ENCODE peak calls at places on chromosomes 3 and 15, in four cellular contexts. One of them, this sample, is unnamed.

GRCh38 chr3:197487911-197488391 is 67.8 kb downstream of the BDH1 start:
- DNase-seq in fibroblast of gingiva: peak; percentile 88
- DNase-seq in GM18507: no peak
- DNase-seq in astrocyte of the hippocampus: peak; percentile 98
- DNase-seq in this sample: no peak

GRCh38 chr3:152380048-152380447 is 111.3 kb downstream of the MBNL1 start:
- DNase-seq in fibroblast of gingiva: no peak
- DNase-seq in GM18507: no peak
- DNase-seq in astrocyte of the hippocampus: no peak
- DNase-seq in this sample: no peak

GRCh38 chr3:120198305-120198878 is 86.6 kb downstream of the GPR156 start:
- DNase-seq in fibroblast of gingiva: peak; percentile 16
- DNase-seq in GM18507: no peak
- DNase-seq in astrocyte of the hippocampus: peak; percentile 46
- DNase-seq in this sample: no peak

GRCh38 chr15:25695875-25696760 is 167.0 kb downstream of the ATP10A start:
- DNase-seq in fibroblast of gingiva: no peak
- DNase-seq in GM18507: no peak
- DNase-seq in astrocyte of the hippocampus: no peak
- DNase-seq in this sample: no peak

GRCh38 chr15:99212401-99212800 is 37.0 kb downstream of the TTC23 start:
- DNase-seq in fibroblast of gingiva: no peak
- DNase-seq in GM18507: no peak
- DNase-seq in astrocyte of the hippocampus: peak; percentile 52
- DNase-seq in this sample: no peak

GRCh38 chr3:120640231-120640630 is 41.8 kb downstream of the HGD start:
- DNase-seq in fibroblast of gingiva: no peak
- DNase-seq in GM18507: no peak
- DNase-seq in astrocyte of the hippocampus: no peak
- DNase-seq in this sample: no peak

GRCh38 chr3:194956697-194957396 is 271.2 kb downstream of the FAM43A start:
- DNase-seq in fibroblast of gingiva: no peak
- DNase-seq in GM18507: no peak
- DNase-seq in astrocyte of the hippocampus: no peak
- DNase-seq in this sample: no peak

GRCh38 chr3:178421069-178421468 is 115.2 kb upstream of the KCNMB2 start:
- DNase-seq in fibroblast of gingiva: no peak
- DNase-seq in GM18507: no peak
- DNase-seq in astrocyte of the hippocampus: no peak
- DNase-seq in this sample: no peak

GRCh38 chr3:31532587-31533168 is at the start of gene STT3B:
- DNase-seq in fibroblast of gingiva: peak; percentile 85
- DNase-seq in GM18507: peak; percentile 28
- DNase-seq in astrocyte of the hippocampus: no peak
- DNase-seq in this sample: no peak

GRCh38 chr3:149941186-149941585 is 29.5 kb downstream of the PFN2 start:
- DNase-seq in fibroblast of gingiva: no peak
- DNase-seq in GM18507: no peak
- DNase-seq in astrocyte of the hippocampus: no peak
- DNase-seq in this sample: no peak

GRCh38 chr3:189967254-189967865 is 153.3 kb downstream of the P3H2 start:
- DNase-seq in fibroblast of gingiva: peak; percentile 30
- DNase-seq in GM18507: peak; percentile 14
- DNase-seq in astrocyte of the hippocampus: peak; percentile 78
- DNase-seq in this sample: no peak

GRCh38 chr3:119235151-119235550 is 5.5 kb downstream of the B4GALT4 start:
- DNase-seq in fibroblast of gingiva: peak; percentile 10
- DNase-seq in GM18507: no peak
- DNase-seq in astrocyte of the hippocampus: peak; percentile 37
- DNase-seq in this sample: no peak

GRCh38 chr3:39097716-39098472 is 9.5 kb downstream of the GORASP1 start:
- DNase-seq in fibroblast of gingiva: no peak
- DNase-seq in GM18507: no peak
- DNase-seq in astrocyte of the hippocampus: no peak
- DNase-seq in this sample: no peak

GRCh38 chr15:74167891-74168331 is 5.6 kb upstream of the ISLR start:
- DNase-seq in fibroblast of gingiva: no peak
- DNase-seq in GM18507: no peak
- DNase-seq in astrocyte of the hippocampus: no peak
- DNase-seq in this sample: no peak

GRCh38 chr3:188202358-188203138 is 48.6 kb downstream of the LPP start:
- DNase-seq in fibroblast of gingiva: no peak
- DNase-seq in GM18507: no peak
- DNase-seq in astrocyte of the hippocampus: no peak
- DNase-seq in this sample: no peak

GRCh38 chr3:20136231-20136630 is 49.8 kb downstream of the SGO1 start:
- DNase-seq in fibroblast of gingiva: no peak
- DNase-seq in GM18507: no peak
- DNase-seq in astrocyte of the hippocampus: peak; percentile 42
- DNase-seq in this sample: no peak